ENCODE peak calls at places on chromosomes 3 and 15, in four cellular contexts. One of them, this sample, is unnamed.

GRCh38 chr3:173789530-173789929 is 392.0 kb downstream of the NLGN1 start:
- DNase-seq in NCI-H1092: no peak
- DNase-seq in GM13976: no peak
- DNase-seq in EH: peak; percentile 18
- DNase-seq in this sample: no peak

GRCh38 chr15:26073430-26074333 is 210.6 kb upstream of the ATP10A start:
- DNase-seq in NCI-H1092: no peak
- DNase-seq in GM13976: no peak
- DNase-seq in EH: no peak
- DNase-seq in this sample: no peak

GRCh38 chr3:94258851-94259250 is 196.0 kb downstream of the NSUN3 start:
- DNase-seq in NCI-H1092: no peak
- DNase-seq in GM13976: no peak
- DNase-seq in EH: no peak
- DNase-seq in this sample: no peak

GRCh38 chr3:17607905-17608304 is 134.5 kb downstream of the TBC1D5 start:
- DNase-seq in NCI-H1092: no peak
- DNase-seq in GM13976: no peak
- DNase-seq in EH: no peak
- DNase-seq in this sample: no peak

GRCh38 chr3:54358969-54359648 is 236.8 kb downstream of the CACNA2D3 start:
- DNase-seq in NCI-H1092: peak; percentile 76
- DNase-seq in GM13976: no peak
- DNase-seq in EH: no peak
- DNase-seq in this sample: peak; percentile 81

GRCh38 chr3:70090322-70090913 is 90.9 kb downstream of the SAMMSON start:
- DNase-seq in NCI-H1092: no peak
- DNase-seq in GM13976: peak; percentile 25
- DNase-seq in EH: peak; percentile 3
- DNase-seq in this sample: no peak

GRCh38 chr3:174883881-174884675 is 24.9 kb downstream of the NAALADL2 start:
- DNase-seq in NCI-H1092: no peak
- DNase-seq in GM13976: no peak
- DNase-seq in EH: no peak
- DNase-seq in this sample: no peak

GRCh38 chr15:69357773-69358765 is 56.1 kb upstream of the KIF23 start:
- DNase-seq in NCI-H1092: no peak
- DNase-seq in GM13976: no peak
- DNase-seq in EH: peak; percentile 74
- DNase-seq in this sample: peak; percentile 78

GRCh38 chr3:130345487-130346079 is at the start of gene COL6A5:
- DNase-seq in NCI-H1092: no peak
- DNase-seq in GM13976: no peak
- DNase-seq in EH: no peak
- DNase-seq in this sample: no peak

GRCh38 chr15:77064539-77065308 is 6.2 kb downstream of the TSPAN3 start:
- DNase-seq in NCI-H1092: no peak
- DNase-seq in GM13976: no peak
- DNase-seq in EH: no peak
- DNase-seq in this sample: no peak

GRCh38 chr3:142211034-142211433 is 14.4 kb downstream of the GK5 start:
- DNase-seq in NCI-H1092: no peak
- DNase-seq in GM13976: no peak
- DNase-seq in EH: peak; percentile 8
- DNase-seq in this sample: no peak

GRCh38 chr3:183188895-183189462 is 26.4 kb upstream of the LAMP3 start:
- DNase-seq in NCI-H1092: no peak
- DNase-seq in GM13976: peak; percentile 60
- DNase-seq in EH: peak; percentile 34
- DNase-seq in this sample: no peak

GRCh38 chr3:183815951-183816475 is 9.4 kb downstream of the MAP6D1 start:
- DNase-seq in NCI-H1092: no peak
- DNase-seq in GM13976: no peak
- DNase-seq in EH: no peak
- DNase-seq in this sample: peak; percentile 74

GRCh38 chr15:90419738-90420487 is 31.9 kb downstream of the IQGAP1 start:
- DNase-seq in NCI-H1092: no peak
- DNase-seq in GM13976: no peak
- DNase-seq in EH: peak; percentile 95
- DNase-seq in this sample: no peak

GRCh38 chr3:58665410-58665809 is 1.2 kb downstream of the FAM3D start:
- DNase-seq in NCI-H1092: no peak
- DNase-seq in GM13976: no peak
- DNase-seq in EH: no peak
- DNase-seq in this sample: no peak

GRCh38 chr3:52848617-52849016 is 13.8 kb upstream of the MUSTN1 start:
- DNase-seq in NCI-H1092: no peak
- DNase-seq in GM13976: no peak
- DNase-seq in EH: peak; percentile 85
- DNase-seq in this sample: no peak

GRCh38 chr3:112128843-112129727 is 4.0 kb downstream of the GCSAM start:
- DNase-seq in NCI-H1092: no peak
- DNase-seq in GM13976: no peak
- DNase-seq in EH: peak; percentile 75
- DNase-seq in this sample: no peak

GRCh38 chr15:68223171-68223570 is 6.4 kb downstream of the CLN6 start:
- DNase-seq in NCI-H1092: no peak
- DNase-seq in GM13976: no peak
- DNase-seq in EH: no peak
- DNase-seq in this sample: no peak

GRCh38 chr15:27990411-27991338 is 108.4 kb downstream of the OCA2 start:
- DNase-seq in NCI-H1092: peak; percentile 12
- DNase-seq in GM13976: no peak
- DNase-seq in EH: no peak
- DNase-seq in this sample: no peak

GRCh38 chr15:70742928-70743327 is 20.4 kb downstream of the UACA start:
- DNase-seq in NCI-H1092: no peak
- DNase-seq in GM13976: no peak
- DNase-seq in EH: peak; percentile 27
- DNase-seq in this sample: no peak

GRCh38 chr3:177931346-177931745 is 604.9 kb upstream of the KCNMB2 start:
- DNase-seq in NCI-H1092: no peak
- DNase-seq in GM13976: no peak
- DNase-seq in EH: no peak
- DNase-seq in this sample: no peak

GRCh38 chr3:27559381-27559780 is 75.2 kb upstream of the SLC4A7 start:
- DNase-seq in NCI-H1092: no peak
- DNase-seq in GM13976: no peak
- DNase-seq in EH: no peak
- DNase-seq in this sample: no peak

GRCh38 chr3:106367496-106367895 is 498.7 kb upstream of the CBLB start:
- DNase-seq in NCI-H1092: no peak
- DNase-seq in GM13976: no peak
- DNase-seq in EH: no peak
- DNase-seq in this sample: no peak

GRCh38 chr15:88604972-88605506 is 16.1 kb upstream of the AEN start:
- DNase-seq in NCI-H1092: no peak
- DNase-seq in GM13976: no peak
- DNase-seq in EH: no peak
- DNase-seq in this sample: no peak

GRCh38 chr3:114370537-114371174 is 76.8 kb downstream of the TIGIT start:
- DNase-seq in NCI-H1092: no peak
- DNase-seq in GM13976: no peak
- DNase-seq in EH: no peak
- DNase-seq in this sample: no peak

GRCh38 chr15:31024979-31025378 is 33.6 kb upstream of the MTMR10 start:
- DNase-seq in NCI-H1092: no peak
- DNase-seq in GM13976: no peak
- DNase-seq in EH: peak; percentile 86
- DNase-seq in this sample: no peak

GRCh38 chr3:147589016-147589415 is 179.9 kb downstream of the ZIC1 start:
- DNase-seq in NCI-H1092: no peak
- DNase-seq in GM13976: no peak
- DNase-seq in EH: peak; percentile 9
- DNase-seq in this sample: no peak

GRCh38 chr3:13881536-13882410 is 1.9 kb upstream of the WNT7A start:
- DNase-seq in NCI-H1092: no peak
- DNase-seq in GM13976: no peak
- DNase-seq in EH: no peak
- DNase-seq in this sample: no peak

GRCh38 chr3:17135696-17136095 is 250.9 kb downstream of the PLCL2 start:
- DNase-seq in NCI-H1092: no peak
- DNase-seq in GM13976: no peak
- DNase-seq in EH: no peak
- DNase-seq in this sample: no peak

GRCh38 chr15:68783226-68784054 is 37.3 kb downstream of the ANP32A start:
- DNase-seq in NCI-H1092: no peak
- DNase-seq in GM13976: peak; percentile 76
- DNase-seq in EH: peak; percentile 30
- DNase-seq in this sample: no peak

GRCh38 chr3:131403216-131403895 is 21.8 kb downstream of the NUDT16 start:
- DNase-seq in NCI-H1092: no peak
- DNase-seq in GM13976: no peak
- DNase-seq in EH: no peak
- DNase-seq in this sample: no peak

GRCh38 chr3:101170047-101170771 is 150.2 kb downstream of the IMPG2 start:
- DNase-seq in NCI-H1092: no peak
- DNase-seq in GM13976: no peak
- DNase-seq in EH: peak; percentile 56
- DNase-seq in this sample: no peak

GRCh38 chr3:158710601-158711000 is 21.7 kb downstream of the RARRES1 start:
- DNase-seq in NCI-H1092: no peak
- DNase-seq in GM13976: no peak
- DNase-seq in EH: no peak
- DNase-seq in this sample: no peak

GRCh38 chr3:196219194-196219969 is 3.0 kb downstream of the SLC51A start:
- DNase-seq in NCI-H1092: peak; percentile 63
- DNase-seq in GM13976: peak; percentile 77
- DNase-seq in EH: peak; percentile 94
- DNase-seq in this sample: peak; percentile 86

GRCh38 chr3:120793601-120794000 is 51.1 kb downstream of the GTF2E1 start:
- DNase-seq in NCI-H1092: no peak
- DNase-seq in GM13976: no peak
- DNase-seq in EH: peak; percentile 76
- DNase-seq in this sample: no peak

GRCh38 chr15:65634381-65634780 is 12.6 kb downstream of the SLC24A1 start:
- DNase-seq in NCI-H1092: no peak
- DNase-seq in GM13976: no peak
- DNase-seq in EH: no peak
- DNase-seq in this sample: no peak

This sample was measured in DMS79 treated with DMSO at 0.1 percent for 48 hours.